ENCODE peak calls at places on chromosomes 12 and 14, in five cellular contexts. U is hepatocyte; W is tibial artery; T is effector memory CD4-positive, alpha-beta T cell; M is WERI-Rb-1. F is an unnamed sample.

GRCh38 chr14:50067723-50068495 is 48.5 kb downstream of the VCPKMT start:
- DNase-seq in U (no peak), T (no peak), M (no peak), W (no peak), F (peak; percentile 59)

GRCh38 chr12:53499261-53500118 is at the start of gene MAP3K12:
- DNase-seq in U (peak; percentile 76), T (peak; percentile 33), M (peak; percentile 66), W (peak; percentile 80), F (peak; percentile 71)

GRCh38 chr14:100472094-100472455 is 115.1 kb downstream of the BEGAIN start:
- DNase-seq in U (no peak), W (no peak), T (no peak), M (no peak), F (peak; percentile 25)

GRCh38 chr14:55523321-55523720 is 56.7 kb upstream of the KTN1 start:
- DNase-seq in M (no peak), U (no peak), T (no peak), W (no peak), F (no peak)

GRCh38 chr14:59679872-59680271 is 103.3 kb upstream of the CCDC175 start:
- DNase-seq in M (no peak), T (no peak), W (peak; percentile 84), U (peak; percentile 39), F (no peak)

GRCh38 chr12:26810330-26810729 is 22.7 kb downstream of the ITPR2 start:
- DNase-seq in M (no peak), U (peak; percentile 15), T (no peak), W (peak; percentile 71), F (peak; percentile 12)

GRCh38 chr12:91202390-91202789 is 19.8 kb upstream of the DCN start:
- DNase-seq in M (no peak), T (no peak), U (no peak), W (no peak), F (no peak)

GRCh38 chr14:69312608-69313007 is 52.6 kb downstream of the GALNT16 start:
- DNase-seq in T (no peak), W (no peak), U (no peak), M (no peak), F (no peak)

GRCh38 chr12:12294215-12295005 is 27.6 kb upstream of the LRP6 start:
- DNase-seq in M (no peak), T (no peak), W (no peak), U (no peak), F (no peak)

GRCh38 chr14:37246427-37246829 is 48.7 kb downstream of the MIPOL1 start:
- DNase-seq in W (no peak), T (no peak), U (peak; percentile 72), M (no peak), F (no peak)

GRCh38 chr12:29396774-29397173 is 15.8 kb upstream of the ERGIC2 start:
- DNase-seq in U (no peak), T (no peak), W (no peak), M (no peak), F (no peak)

GRCh38 chr12:18990866-18991265 is 138.7 kb upstream of the PLEKHA5 start:
- DNase-seq in T (no peak), W (no peak), U (no peak), M (no peak), F (no peak)

GRCh38 chr12:5429741-5430557 is 2.0 kb upstream of the NTF3 start:
- DNase-seq in U (no peak), T (no peak), W (no peak), M (peak; percentile 30), F (no peak)

GRCh38 chr14:101622251-101623076 is 61.2 kb downstream of the DIO3 start:
- DNase-seq in T (no peak), U (no peak), W (no peak), M (no peak), F (no peak)

GRCh38 chr12:2678416-2678815 is 116.4 kb upstream of the FKBP4 start:
- DNase-seq in U (no peak), W (no peak), T (no peak), M (no peak), F (no peak)

GRCh38 chr12:65728913-65729793 is 95.1 kb upstream of the HMGA2 start:
- DNase-seq in W (no peak), M (no peak), T (no peak), U (peak; percentile 43), F (no peak)

GRCh38 chr12:74663958-74664357 is 126.3 kb downstream of the ATXN7L3B start:
- DNase-seq in T (no peak), U (no peak), W (no peak), M (no peak), F (no peak)

GRCh38 chr12:100404769-100405407 is 48.0 kb downstream of the SLC17A8 start:
- DNase-seq in U (peak; percentile 58), W (no peak), T (no peak), M (peak; percentile 76), F (no peak)

GRCh38 chr14:99552572-99553216 is 51.3 kb downstream of the CCDC85C start:
- DNase-seq in T (no peak), U (peak; percentile 89), M (no peak), W (no peak), F (no peak)

GRCh38 chr12:10179871-10180270 is 1.0 kb downstream of the TMEM52B start:
- DNase-seq in U (no peak), W (no peak), T (no peak), M (no peak), F (peak; percentile 42)

GRCh38 chr14:89004195-89004594 is 179.7 kb downstream of the TTC8 start:
- DNase-seq in M (no peak), U (peak; percentile 46), W (no peak), T (no peak), F (no peak)

DNA sequence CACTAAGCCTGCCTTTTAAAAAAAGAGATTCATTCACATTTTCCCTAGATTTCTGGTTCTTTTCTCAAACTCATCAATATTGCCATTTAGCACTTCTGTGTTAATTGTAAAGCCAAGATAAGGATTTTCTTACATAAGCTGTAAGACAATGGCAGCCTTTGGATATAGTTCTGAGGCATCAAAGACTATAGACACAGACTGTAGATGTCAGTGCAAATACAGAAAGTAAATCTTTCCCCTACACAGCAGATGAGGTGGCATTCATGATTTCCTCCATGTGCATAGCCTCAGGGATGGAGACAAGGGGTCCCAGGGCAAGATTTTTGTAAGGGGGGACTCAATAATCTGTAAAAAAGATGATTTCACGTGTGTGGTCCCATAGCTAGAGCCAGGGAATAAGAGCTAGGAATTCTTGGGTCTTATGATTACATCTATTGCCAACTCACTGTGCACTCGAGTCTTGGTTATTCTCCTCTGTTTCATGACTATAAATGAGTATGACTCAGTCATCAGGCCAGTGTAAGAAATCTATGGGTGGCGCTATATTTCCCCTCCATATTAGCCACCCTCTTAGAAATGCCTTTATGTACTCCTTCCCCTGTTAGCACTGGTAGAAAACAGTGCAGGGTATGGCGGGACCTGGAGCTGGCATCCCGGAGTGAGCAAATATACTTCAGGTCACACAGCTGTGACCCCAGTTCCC is 207.5 kb downstream of the EXOC5 start:
- DNase-seq in T (no peak), U (no peak), M (no peak), W (no peak), F (no peak)
- H3K27ac ChIP-seq in T (no peak overlapping the region), U (peak overlapping the region; percentile 21), M (peak overlapping the region; percentile 49), W (no peak overlapping the region), F (no peak overlapping the region)

GRCh38 chr12:49552014-49552413 is 13.2 kb downstream of the KCNH3 start:
- DNase-seq in W (no peak), U (no peak), M (no peak), T (no peak), F (no peak)
- H3K27me3 ChIP-seq in W (peaks cover 30% of the 10 kb centered on the region), U (peaks cover 11% of the 10 kb centered on the region), M (no peaks in the 10 kb centered on the region), T (peaks cover 15% of the 10 kb centered on the region), F (peaks cover 27% of the 10 kb centered on the region)

DNA sequence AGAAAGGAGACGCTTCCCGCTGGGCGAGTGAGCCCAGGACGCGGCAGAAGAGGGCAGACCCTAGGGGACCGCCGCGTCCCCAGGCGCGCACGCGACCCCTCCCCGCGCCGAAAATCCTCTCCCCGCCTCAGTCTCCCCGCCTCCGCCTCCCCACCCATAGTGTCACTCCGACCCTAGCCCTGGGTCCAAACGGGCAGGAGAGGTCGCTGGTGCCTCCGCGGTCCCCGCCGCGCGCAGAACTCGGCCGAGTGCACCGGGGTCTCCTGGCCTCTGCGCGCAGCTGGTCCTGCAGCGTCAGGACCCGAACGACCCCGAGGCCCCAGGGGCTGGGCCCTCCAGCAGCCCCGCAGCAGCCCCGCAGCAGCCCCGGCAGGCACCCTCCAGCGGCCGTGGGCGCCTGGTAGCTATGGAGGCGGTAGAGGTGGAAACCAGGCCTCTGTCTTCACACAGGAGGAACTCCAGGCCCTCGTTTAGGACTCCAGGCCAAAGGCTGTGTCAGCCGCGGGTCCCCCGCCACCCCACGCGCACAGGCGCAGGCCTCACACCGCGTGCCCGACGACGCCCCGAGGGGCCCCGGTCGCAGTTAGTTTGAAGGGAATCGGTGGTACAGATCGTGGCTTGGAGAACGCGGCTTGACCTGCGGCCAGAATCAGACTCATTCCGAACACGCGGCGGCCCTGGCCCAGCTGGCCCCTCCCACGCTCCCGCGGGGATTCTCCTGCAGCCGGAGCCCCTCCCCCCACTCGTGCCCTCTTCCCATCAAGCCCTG is 60.0 kb upstream of the EIF5 start:
- DNase-seq in U (no peak), M (no peak), T (no peak), W (no peak), F (no peak)
- H3K4me3 ChIP-seq in U (no peak overlapping the region), M (no peak overlapping the region), T (no peak overlapping the region), W (no peak overlapping the region), F (no peak overlapping the region)

DNA sequence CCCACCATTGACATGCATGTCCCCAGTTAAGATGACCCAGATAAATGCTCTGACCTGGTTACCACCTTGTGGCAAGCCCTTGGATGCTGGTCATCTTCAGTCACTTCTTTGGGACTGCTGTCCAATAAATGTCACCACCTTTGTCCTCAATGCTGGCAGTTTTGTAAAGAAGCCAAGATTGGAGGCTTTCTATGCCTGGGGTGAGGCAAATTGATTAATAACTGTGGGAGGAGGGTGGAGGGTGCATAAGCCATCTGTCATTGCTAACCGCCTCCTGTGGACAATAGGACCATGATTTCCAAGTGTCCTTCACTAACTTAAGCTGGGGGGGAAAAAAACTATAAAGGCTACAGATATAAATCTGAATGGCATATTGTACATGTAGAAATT is 24.4 kb downstream of the ANKRD13A start:
- DNase-seq in U (no peak), M (peak; percentile 56), W (no peak), T (no peak), F (no peak)
- H3K27ac ChIP-seq in U (no peak overlapping the region), M (peak overlapping the region; percentile 86), W (peak overlapping the region; percentile 8), T (no peak overlapping the region), F (peak overlapping the region; percentile 34)